ENCODE peak calls at places on chromosomes 6 and 20, in five cellular contexts. U, G, C, A and Z are unnamed samples.

GRCh38 chr20:48912065-48912464 is 9.4 kb upstream of the ARFGEF2 start:
- DNase-seq in G (no peak), A (peak; percentile 55), C (no peak), U (no peak), Z (no peak)

GRCh38 chr20:11387189-11387754 is 530.4 kb upstream of the BTBD3 start:
- DNase-seq in C (peak; percentile 70), A (no peak), U (no peak), G (peak; percentile 5), Z (no peak)

GRCh38 chr20:24871429-24872213 is 77.4 kb upstream of the CST7 start:
- DNase-seq in G (no peak), C (no peak), U (no peak), A (no peak), Z (no peak)

GRCh38 chr6:32883789-32884188 is 29.8 kb downstream of the PSMB9 start:
- DNase-seq in C (peak; percentile 65), U (no peak), G (no peak), A (no peak), Z (no peak)

GRCh38 chr20:4886771-4887527 is 114.4 kb downstream of the SLC23A2 start:
- DNase-seq in U (no peak), A (no peak), C (no peak), G (no peak), Z (no peak)

GRCh38 chr6:137875606-137876005 is 8.5 kb downstream of the TNFAIP3 start:
- DNase-seq in G (no peak), C (no peak), U (no peak), A (no peak), Z (no peak)

GRCh38 chr20:5935384-5935783 is 14.9 kb downstream of the TRMT6 start:
- DNase-seq in U (no peak), A (no peak), C (no peak), G (no peak), Z (no peak)

GRCh38 chr6:49988900-49989299 is 19.5 kb upstream of the DEFB113 start:
- DNase-seq in A (no peak), G (no peak), U (no peak), C (no peak), Z (no peak)

GRCh38 chr6:51398793-51399192 is 580.1 kb downstream of the TFAP2B start:
- DNase-seq in G (no peak), A (no peak), U (no peak), C (no peak), Z (no peak)

GRCh38 chr6:122751291-122751690 is 28.2 kb upstream of the FABP7 start:
- DNase-seq in G (no peak), A (no peak), C (no peak), U (no peak), Z (no peak)

GRCh38 chr6:56962451-56962850 is 7.5 kb downstream of the BEND6 start:
- DNase-seq in G (no peak), C (no peak), A (no peak), U (no peak), Z (no peak)

GRCh38 chr6:96522469-96523009 is 933 bp downstream of the UFL1 start:
- DNase-seq in G (no peak), C (no peak), A (no peak), U (no peak), Z (no peak)

GRCh38 chr20:16472045-16472872 is 101.0 kb downstream of the KIF16B start:
- DNase-seq in C (no peak), A (no peak), U (no peak), G (no peak), Z (no peak)

GRCh38 chr6:161481786-161482516 is 208.1 kb upstream of the AGPAT4 start:
- DNase-seq in A (no peak), C (no peak), U (no peak), G (no peak), Z (no peak)

GRCh38 chr6:137903933-137904821 is 37.1 kb downstream of the TNFAIP3 start:
- DNase-seq in A (no peak), U (no peak), C (peak; percentile 54), G (no peak), Z (no peak)

GRCh38 chr20:57247292-57247975 is 19.0 kb downstream of the BMP7 start:
- DNase-seq in A (no peak), C (no peak), U (no peak), G (no peak), Z (no peak)

GRCh38 chr20:5602346-5602745 is 147.9 kb upstream of the SHLD1 start:
- DNase-seq in U (no peak), G (no peak), A (no peak), C (no peak), Z (no peak)

GRCh38 chr6:158630944-158631616 is 13.5 kb downstream of the DYNLT1 start:
- DNase-seq in A (no peak), U (no peak), G (no peak), C (no peak), Z (no peak)

GRCh38 chr20:8043687-8044278 is 24.2 kb upstream of the TMX4 start:
- DNase-seq in U (no peak), G (no peak), C (peak; percentile 24), A (no peak), Z (no peak)

GRCh38 chr6:108574457-108575149 is 13.9 kb downstream of the FOXO3 start:
- DNase-seq in A (no peak), G (no peak), C (no peak), U (no peak), Z (no peak)

GRCh38 chr20:47351643-47352331 is 4.7 kb downstream of the ZMYND8 start:
- DNase-seq in A (no peak), U (no peak), C (no peak), G (no peak), Z (no peak)

GRCh38 chr20:54172532-54172855 is 1.3 kb downstream of the CYP24A1 start:
- DNase-seq in U (no peak), A (no peak), G (no peak), C (no peak), Z (no peak)

GRCh38 chr6:112188906-112189305 is 65.5 kb downstream of the LAMA4 start:
- DNase-seq in A (no peak), G (no peak), C (peak; percentile 43), U (no peak), Z (no peak)

GRCh38 chr20:52500150-52500549 is 308.6 kb upstream of the ZFP64 start:
- DNase-seq in U (no peak), G (no peak), C (no peak), A (no peak), Z (no peak)

GRCh38 chr6:154689654-154690053 is 43.6 kb upstream of the SCAF8 start:
- DNase-seq in A (no peak), G (no peak), U (no peak), C (no peak), Z (no peak)

GRCh38 chr20:25280051-25280573 is 32.2 kb downstream of the PYGB start:
- DNase-seq in C (no peak), G (no peak), U (no peak), A (peak; percentile 16), Z (no peak)

GRCh38 chr6:17927705-17928104 is 59.7 kb downstream of the KIF13A start:
- DNase-seq in C (no peak), A (no peak), U (no peak), G (no peak), Z (no peak)

GRCh38 chr6:49527315-49527714 is 23.2 kb upstream of the C6orf141 start:
- DNase-seq in C (no peak), U (no peak), G (no peak), A (no peak), Z (no peak)

GRCh38 chr6:40210628-40211056 is 276.4 kb upstream of the MOCS1 start:
- DNase-seq in G (no peak), U (no peak), A (no peak), C (no peak), Z (no peak)

GRCh38 chr6:1949533-1949932 is 295.9 kb downstream of the GMDS start:
- DNase-seq in U (no peak), A (no peak), G (no peak), C (peak; percentile 27), Z (no peak)